ENCODE peak calls at places on chromosomes 11 and 22, in five cellular contexts. One of them, this sample, is unnamed.

GRCh38 chr22:44461614-44462013 is 36.4 kb downstream of the RTL6 start:
- DNase-seq in fibroblast of lung: no peak
- DNase-seq in left ventricle myocardium inferior: no peak
- DNase-seq in HL-60: no peak
- DNase-seq in WERI-Rb-1: no peak
- DNase-seq in this sample: no peak

GRCh38 chr22:49514656-49515055 is 313.0 kb downstream of the BRD1 start:
- DNase-seq in fibroblast of lung: no peak
- DNase-seq in left ventricle myocardium inferior: no peak
- DNase-seq in HL-60: no peak
- DNase-seq in WERI-Rb-1: no peak
- DNase-seq in this sample: no peak

GRCh38 chr11:7593476-7593875 is 79.7 kb downstream of the PPFIBP2 start:
- DNase-seq in fibroblast of lung: no peak
- DNase-seq in left ventricle myocardium inferior: no peak
- DNase-seq in HL-60: no peak
- DNase-seq in WERI-Rb-1: peak
- DNase-seq in this sample: no peak

GRCh38 chr22:47123006-47123826 is 360.8 kb downstream of the TBC1D22A start:
- DNase-seq in fibroblast of lung: no peak
- DNase-seq in left ventricle myocardium inferior: no peak
- DNase-seq in HL-60: no peak
- DNase-seq in WERI-Rb-1: no peak
- DNase-seq in this sample: peak

GRCh38 chr11:124870430-124870829 is 5.2 kb downstream of the ROBO3 start:
- DNase-seq in fibroblast of lung: no peak
- DNase-seq in left ventricle myocardium inferior: no peak
- DNase-seq in HL-60: no peak
- DNase-seq in WERI-Rb-1: no peak
- DNase-seq in this sample: no peak

GRCh38 chr11:88103337-88104206 is 71.7 kb downstream of the RAB38 start:
- DNase-seq in fibroblast of lung: peak
- DNase-seq in left ventricle myocardium inferior: no peak
- DNase-seq in HL-60: peak
- DNase-seq in WERI-Rb-1: peak
- DNase-seq in this sample: no peak

GRCh38 chr11:129374081-129374992 is 1.3 kb upstream of the BARX2 start:
- DNase-seq in fibroblast of lung: peak
- DNase-seq in left ventricle myocardium inferior: no peak
- DNase-seq in HL-60: no peak
- DNase-seq in WERI-Rb-1: no peak
- DNase-seq in this sample: no peak

GRCh38 chr11:119782673-119783072 is 53.7 kb upstream of the NECTIN1 start:
- DNase-seq in fibroblast of lung: no peak
- DNase-seq in left ventricle myocardium inferior: no peak
- DNase-seq in HL-60: no peak
- DNase-seq in WERI-Rb-1: peak
- DNase-seq in this sample: peak

GRCh38 chr11:2791521-2792375 is 92.0 kb upstream of the KCNQ1OT1 start:
- DNase-seq in fibroblast of lung: no peak
- DNase-seq in left ventricle myocardium inferior: peak
- DNase-seq in HL-60: no peak
- DNase-seq in WERI-Rb-1: peak
- DNase-seq in this sample: peak

GRCh38 chr11:77115181-77115611 is 12.6 kb downstream of the OMP start:
- DNase-seq in fibroblast of lung: no peak
- DNase-seq in left ventricle myocardium inferior: no peak
- DNase-seq in HL-60: no peak
- DNase-seq in WERI-Rb-1: no peak
- DNase-seq in this sample: no peak
- TF ChIP-seq CTCF in fibroblast of lung: peak
- TF ChIP-seq CTCF in left ventricle myocardium inferior: no peak
- TF ChIP-seq CTCF in HL-60: peak
- TF ChIP-seq CTCF in WERI-Rb-1: peak
- TF ChIP-seq CTCF in this sample: no peak

GRCh38 chr22:31230155-31230870 is 18.2 kb downstream of the LIMK2 start:
- DNase-seq in fibroblast of lung: peak
- DNase-seq in left ventricle myocardium inferior: no peak
- DNase-seq in HL-60: peak
- DNase-seq in WERI-Rb-1: no peak
- DNase-seq in this sample: no peak

GRCh38 chr22:31227186-31227585 is 15.1 kb downstream of the LIMK2 start:
- DNase-seq in fibroblast of lung: no peak
- DNase-seq in left ventricle myocardium inferior: no peak
- DNase-seq in HL-60: no peak
- DNase-seq in WERI-Rb-1: no peak
- DNase-seq in this sample: no peak

GRCh38 chr22:31230871-31231621 is 18.9 kb downstream of the LIMK2 start:
- DNase-seq in fibroblast of lung: peak
- DNase-seq in left ventricle myocardium inferior: no peak
- DNase-seq in HL-60: peak
- DNase-seq in WERI-Rb-1: peak
- DNase-seq in this sample: peak

GRCh38 chr22:31228425-31228824 is 16.3 kb downstream of the LIMK2 start:
- DNase-seq in fibroblast of lung: no peak
- DNase-seq in left ventricle myocardium inferior: no peak
- DNase-seq in HL-60: no peak
- DNase-seq in WERI-Rb-1: peak
- DNase-seq in this sample: no peak

GRCh38 chr22:31229402-31230140 is 17.5 kb downstream of the LIMK2 start:
- DNase-seq in fibroblast of lung: peak
- DNase-seq in left ventricle myocardium inferior: peak
- DNase-seq in HL-60: no peak
- DNase-seq in WERI-Rb-1: peak
- DNase-seq in this sample: peak
- H3K27ac ChIP-seq in fibroblast of lung: no peak
- H3K27ac ChIP-seq in left ventricle myocardium inferior: peak
- H3K27ac ChIP-seq in HL-60: peak
- H3K27ac ChIP-seq in WERI-Rb-1: peak
- H3K27ac ChIP-seq in this sample: peak

GRCh38 chr11:44171518-44171917 is 76.0 kb downstream of the EXT2 start:
- DNase-seq in fibroblast of lung: no peak
- DNase-seq in left ventricle myocardium inferior: no peak
- DNase-seq in HL-60: no peak
- DNase-seq in WERI-Rb-1: no peak
- DNase-seq in this sample: no peak
- TF ChIP-seq CTCF in fibroblast of lung: no peak
- TF ChIP-seq CTCF in left ventricle myocardium inferior: no peak
- TF ChIP-seq CTCF in HL-60: no peak
- TF ChIP-seq CTCF in WERI-Rb-1: no peak
- TF ChIP-seq CTCF in this sample: no peak

GRCh38 chr11:73271936-73272679 is at the start of gene P2RY6:
- DNase-seq in fibroblast of lung: peak
- DNase-seq in left ventricle myocardium inferior: no peak
- DNase-seq in HL-60: peak
- DNase-seq in WERI-Rb-1: no peak
- DNase-seq in this sample: no peak
- H3K27ac ChIP-seq in fibroblast of lung: no peak
- H3K27ac ChIP-seq in left ventricle myocardium inferior: peak
- H3K27ac ChIP-seq in HL-60: peak
- H3K27ac ChIP-seq in WERI-Rb-1: no peak
- H3K27ac ChIP-seq in this sample: no peak

GRCh38 chr11:16945671-16946469 is 68.3 kb downstream of the PLEKHA7 start:
- DNase-seq in fibroblast of lung: peak
- DNase-seq in left ventricle myocardium inferior: peak
- DNase-seq in HL-60: peak
- DNase-seq in WERI-Rb-1: peak
- DNase-seq in this sample: peak
- TF ChIP-seq CTCF in fibroblast of lung: peak
- TF ChIP-seq CTCF in left ventricle myocardium inferior: peak
- TF ChIP-seq CTCF in HL-60: peak
- TF ChIP-seq CTCF in WERI-Rb-1: peak
- TF ChIP-seq CTCF in this sample: peak

DNA sequence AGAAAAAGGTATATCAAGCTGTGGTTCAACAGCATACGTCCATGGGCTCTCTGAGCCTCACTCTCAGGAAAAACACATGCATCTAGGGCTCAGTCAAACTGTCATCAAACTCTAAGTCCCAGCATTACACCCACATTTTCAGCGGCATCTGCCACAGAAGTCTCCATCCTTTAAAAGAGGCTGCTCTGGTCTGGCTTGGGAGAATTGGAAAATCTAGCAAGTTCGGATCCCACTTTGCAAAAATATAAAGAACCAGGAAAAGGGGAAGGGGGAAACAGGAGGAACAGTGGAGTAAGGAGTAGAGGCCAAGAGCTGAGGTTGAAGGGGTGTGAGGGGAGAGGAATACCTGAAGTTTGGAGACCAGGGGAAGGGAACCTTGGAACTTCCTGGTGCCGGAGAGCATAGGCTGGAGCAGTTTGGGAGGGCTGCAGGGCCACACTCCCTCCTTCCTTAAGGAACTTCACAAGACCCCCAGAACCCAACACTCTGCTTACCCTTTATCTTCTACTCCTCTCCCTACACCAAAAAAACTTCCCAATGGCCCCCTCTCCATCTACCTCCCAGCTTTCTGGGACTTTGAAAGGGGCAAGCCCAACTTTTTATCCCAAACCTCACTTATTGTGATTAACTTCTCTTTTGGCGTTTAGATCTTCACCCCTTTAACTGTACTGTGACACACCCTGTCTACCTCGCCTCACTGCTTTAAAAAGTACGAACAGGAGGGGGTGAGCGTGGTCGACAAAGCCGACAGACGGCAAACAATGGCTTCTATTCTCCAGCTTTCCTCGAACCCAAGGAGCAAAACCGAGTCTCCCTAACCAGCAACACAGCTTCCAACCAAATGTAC is 4.0 kb downstream of the PAX6 start:
- DNase-seq in fibroblast of lung: no peak
- DNase-seq in left ventricle myocardium inferior: no peak
- DNase-seq in HL-60: no peak
- DNase-seq in WERI-Rb-1: no peak
- DNase-seq in this sample: no peak
- H3K27ac ChIP-seq in fibroblast of lung: no peak
- H3K27ac ChIP-seq in left ventricle myocardium inferior: no peak
- H3K27ac ChIP-seq in HL-60: no peak
- H3K27ac ChIP-seq in WERI-Rb-1: no peak
- H3K27ac ChIP-seq in this sample: no peak

GRCh38 chr11:70025308-70025707 is 52.8 kb upstream of the ANO1 start:
- DNase-seq in fibroblast of lung: no peak
- DNase-seq in left ventricle myocardium inferior: no peak
- DNase-seq in HL-60: no peak
- DNase-seq in WERI-Rb-1: no peak
- DNase-seq in this sample: no peak

GRCh38 chr11:70024773-70025045 is 53.4 kb upstream of the ANO1 start:
- DNase-seq in fibroblast of lung: no peak
- DNase-seq in left ventricle myocardium inferior: no peak
- DNase-seq in HL-60: no peak
- DNase-seq in WERI-Rb-1: no peak
- DNase-seq in this sample: no peak

GRCh38 chr11:70026012-70026411 is 52.1 kb upstream of the ANO1 start:
- DNase-seq in fibroblast of lung: no peak
- DNase-seq in left ventricle myocardium inferior: no peak
- DNase-seq in HL-60: no peak
- DNase-seq in WERI-Rb-1: no peak
- DNase-seq in this sample: no peak

GRCh38 chr11:70026726-70027125 is 51.4 kb upstream of the ANO1 start:
- DNase-seq in fibroblast of lung: no peak
- DNase-seq in left ventricle myocardium inferior: no peak
- DNase-seq in HL-60: no peak
- DNase-seq in WERI-Rb-1: no peak
- DNase-seq in this sample: no peak

DNA sequence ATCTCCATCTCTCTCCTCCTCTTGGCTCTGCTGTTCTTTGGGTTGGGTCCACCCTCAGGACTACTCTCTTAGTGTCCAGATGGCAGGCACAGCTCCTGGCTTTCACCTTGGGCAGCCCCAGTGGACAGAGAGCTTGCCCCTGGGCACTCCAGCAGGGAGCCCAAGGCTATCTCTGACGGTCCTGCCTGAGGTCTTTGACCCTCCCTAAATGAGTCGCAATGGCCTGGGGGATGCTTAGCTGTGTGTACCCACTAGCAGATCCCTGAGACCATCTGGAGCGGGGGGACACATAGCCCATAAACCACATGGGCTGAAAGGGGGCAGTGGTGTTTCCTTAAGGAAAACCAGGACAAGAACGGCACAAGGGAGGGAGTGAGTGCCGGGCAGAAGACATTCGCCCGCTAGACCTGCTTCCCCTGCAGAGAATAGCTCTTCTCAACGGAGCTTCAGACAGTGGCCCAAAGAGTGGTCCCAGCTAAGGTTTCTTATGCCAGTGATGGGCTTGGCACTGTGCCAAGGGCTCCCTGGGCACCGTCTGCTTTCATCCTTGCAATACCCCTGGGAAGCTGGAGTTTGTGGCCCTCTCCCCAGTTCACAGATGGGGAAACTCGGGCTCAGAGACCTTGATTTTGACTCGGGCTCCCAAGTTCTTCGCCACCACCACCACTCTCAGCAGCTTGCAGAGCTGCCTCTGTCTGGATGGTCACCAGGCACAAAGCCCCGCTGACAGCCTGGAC is 53.9 kb upstream of the ANO1 start:
- DNase-seq in fibroblast of lung: no peak
- DNase-seq in left ventricle myocardium inferior: no peak
- DNase-seq in HL-60: no peak
- DNase-seq in WERI-Rb-1: no peak
- DNase-seq in this sample: no peak
- TF ChIP-seq CTCF in fibroblast of lung: no peak
- TF ChIP-seq CTCF in left ventricle myocardium inferior: no peak
- TF ChIP-seq CTCF in HL-60: no peak
- TF ChIP-seq CTCF in WERI-Rb-1: no peak
- TF ChIP-seq CTCF in this sample: no peak

DNA sequence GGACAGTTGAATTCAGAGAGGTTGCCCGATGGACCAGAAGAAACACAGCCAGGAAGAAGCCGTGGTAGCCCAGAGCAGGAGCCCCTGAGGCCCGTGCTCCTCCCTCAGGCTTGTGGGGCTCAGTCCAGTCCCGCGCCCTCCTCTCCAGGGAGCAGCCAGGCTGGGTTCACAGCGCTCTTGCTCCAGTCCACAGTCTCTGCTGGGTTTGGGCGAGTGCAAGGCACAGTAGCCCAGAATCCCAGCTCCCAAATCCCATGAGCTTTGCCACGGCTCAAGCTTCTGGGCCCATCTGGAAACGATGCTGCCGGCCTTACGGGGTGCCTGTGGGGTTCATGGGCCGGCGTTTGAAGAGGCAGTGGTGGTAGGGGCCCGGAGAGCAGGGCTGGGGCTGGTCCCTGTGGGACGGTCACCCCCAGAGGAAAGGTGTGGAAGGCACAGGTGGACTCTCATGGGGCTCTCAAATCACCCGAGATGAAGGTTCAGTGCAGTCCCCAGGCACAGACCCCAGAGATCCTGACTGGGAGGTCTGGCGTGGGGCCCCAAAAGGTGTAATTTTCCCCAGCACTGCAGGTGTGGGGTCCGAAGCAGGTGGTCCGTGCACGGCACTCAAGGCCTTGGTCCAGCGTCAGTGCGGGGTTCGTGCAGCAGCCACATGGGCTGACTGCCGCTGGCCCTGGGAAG is 30.6 kb upstream of the ATXN10 start:
- DNase-seq in fibroblast of lung: no peak
- DNase-seq in left ventricle myocardium inferior: no peak
- DNase-seq in HL-60: no peak
- DNase-seq in WERI-Rb-1: no peak
- DNase-seq in this sample: no peak
- H3K27ac ChIP-seq in fibroblast of lung: no peak
- H3K27ac ChIP-seq in left ventricle myocardium inferior: no peak
- H3K27ac ChIP-seq in HL-60: no peak
- H3K27ac ChIP-seq in WERI-Rb-1: no peak
- H3K27ac ChIP-seq in this sample: no peak

This sample was measured in heart left ventricle.